ENCODE peak calls at places on chromosomes 1 and 21, in five cellular contexts. N, Q, C, W and Y are unnamed samples.

GRCh38 chr1:170660281-170660713 is 3.6 kb upstream of the PRRX1 start:
- DNase-seq in N (no peak), Q (no peak), C (no peak), W (no peak), Y (no peak)

GRCh38 chr1:41591891-41592290 is 107.4 kb upstream of the EDN2 start:
- DNase-seq in N (no peak), C (no peak), Q (no peak), W (no peak), Y (no peak)

GRCh38 chr21:16004121-16004520 is 274.3 kb downstream of the USP25 start:
- DNase-seq in N (no peak), W (no peak), C (no peak), Q (no peak), Y (no peak)

GRCh38 chr1:114756949-114757454 is 782 bp downstream of the CSDE1 start:
- DNase-seq in C (peak), W (no peak), N (peak), Q (peak), Y (no peak)

GRCh38 chr1:112868191-112868590 is 87.8 kb downstream of the SLC16A1 start:
- DNase-seq in Q (no peak), C (no peak), N (no peak), W (no peak), Y (no peak)

GRCh38 chr1:220918285-220918951 is 39.2 kb downstream of the HLX start:
- DNase-seq in N (no peak), W (peak), C (no peak), Q (no peak), Y (peak)

GRCh38 chr1:7042322-7043231 is 257.3 kb downstream of the CAMTA1 start:
- DNase-seq in N (peak), C (peak), W (peak), Q (peak), Y (peak)

GRCh38 chr1:54341763-54342162 is 64.4 kb downstream of the SSBP3 start:
- DNase-seq in Q (no peak), C (no peak), W (no peak), N (no peak), Y (no peak)

GRCh38 chr1:94039514-94039870 is 81.5 kb downstream of the ABCA4 start:
- DNase-seq in C (peak), N (peak), Q (peak), W (peak), Y (peak)

GRCh38 chr1:156149374-156150106 is 3.8 kb upstream of the SEMA4A start:
- DNase-seq in W (peak), N (no peak), C (no peak), Q (no peak), Y (no peak)

GRCh38 chr1:62281922-62282555 is 37.2 kb downstream of the KANK4 start:
- DNase-seq in N (no peak), C (no peak), W (no peak), Q (no peak), Y (no peak)

GRCh38 chr1:247494746-247495145 is 36.8 kb upstream of the OR2B11 start:
- DNase-seq in N (no peak), C (peak), Q (no peak), W (no peak), Y (no peak)

GRCh38 chr1:239434181-239434580 is 47.8 kb downstream of the CHRM3 start:
- DNase-seq in Q (no peak), C (peak), N (no peak), W (no peak), Y (no peak)

GRCh38 chr1:244896550-244896949 is 32.2 kb upstream of the HNRNPU start:
- DNase-seq in W (no peak), Q (peak), C (peak), N (peak), Y (no peak)

GRCh38 chr1:234659538-234659937 is 49.6 kb upstream of the IRF2BP2 start:
- DNase-seq in N (peak), Q (peak), W (no peak), C (peak), Y (no peak)

GRCh38 chr1:32811265-32811664 is 5.9 kb downstream of the YARS1 start:
- DNase-seq in N (no peak), W (no peak), C (no peak), Q (no peak), Y (no peak)

GRCh38 chr1:23634840-23635642 is 56.6 kb upstream of the RPL11 start:
- DNase-seq in C (peak), Q (peak), N (peak), W (peak), Y (peak)

GRCh38 chr1:189657715-189658114 is 819.9 kb downstream of the BRINP3 start:
- DNase-seq in C (peak), Q (no peak), W (no peak), N (peak), Y (no peak)